ENCODE peak calls at places on chromosomes 1 and 21, in four cellular contexts. P is ovary, B is fibroblast of lung, W is left ventricle myocardium inferior. J is an unnamed sample.

GRCh38 chr1:183968386-183968785 is 69.1 kb downstream of the COLGALT2 start:
- DNase-seq in P (no peak), B (no peak), W (no peak), J (no peak)

GRCh38 chr1:147292635-147293251 is 50.3 kb downstream of the CHD1L start:
- DNase-seq in P (no peak), B (peak), W (no peak), J (peak)

GRCh38 chr21:27423906-27424595 is 457.2 kb upstream of the ADAMTS5 start:
- DNase-seq in P (no peak), B (peak), W (no peak), J (no peak)

GRCh38 chr1:93811646-93812045 is 67.4 kb downstream of the DNTTIP2 start:
- DNase-seq in P (no peak), B (peak), W (no peak), J (no peak)

GRCh38 chr1:197967066-197967465 is 49.9 kb downstream of the LHX9 start:
- DNase-seq in P (no peak), B (no peak), W (no peak), J (no peak)

GRCh38 chr21:33042812-33043211 is 17.1 kb downstream of the OLIG2 start:
- DNase-seq in P (no peak), B (peak), W (no peak), J (peak)

GRCh38 chr1:225360119-225360518 is 67.7 kb downstream of the LBR start:
- DNase-seq in P (no peak), B (no peak), W (no peak), J (no peak)

GRCh38 chr1:14689996-14690614 is 91.6 kb downstream of the KAZN start:
- DNase-seq in P (no peak), B (peak), W (no peak), J (no peak)

GRCh38 chr1:60670313-60670712 is 412.0 kb upstream of the NFIA start:
- DNase-seq in P (no peak), B (no peak), W (no peak), J (no peak)

GRCh38 chr1:3215198-3216045 is 146.4 kb downstream of the PRDM16 start:
- DNase-seq in P (no peak), B (no peak), W (no peak), J (no peak)

GRCh38 chr1:159867322-159868064 is 5.0 kb upstream of the VSIG8 start:
- DNase-seq in P (peak), B (no peak), W (no peak), J (no peak)

GRCh38 chr1:212967767-212968166 is 17.4 kb downstream of the VASH2 start:
- DNase-seq in P (no peak), B (peak), W (no peak), J (no peak)

GRCh38 chr1:211932581-211933010 is 102.0 kb upstream of the LPGAT1 start:
- DNase-seq in P (no peak), B (no peak), W (no peak), J (no peak)

GRCh38 chr1:157390646-157391045 is 161.7 kb downstream of the FCRL5 start:
- DNase-seq in P (no peak), B (peak), W (no peak), J (peak)

GRCh38 chr1:21935393-21935804 is 1.7 kb downstream of the HSPG2 start:
- DNase-seq in P (no peak), B (peak), W (no peak), J (no peak)
- H3K4me3 ChIP-seq in P (peak), B (peak), W (peak), J (peak)

GRCh38 chr1:32470991-32471694 is 6.3 kb downstream of the ZBTB8B start:
- DNase-seq in P (no peak), B (no peak), W (no peak), J (no peak)
- TF ChIP-seq CTCF in P (no peak), B (no peak), W (peak), J (peak)

GRCh38 chr1:180796897-180797296 is 115.8 kb upstream of the KIAA1614 start:
- DNase-seq in P (no peak), B (no peak), W (no peak), J (no peak)

GRCh38 chr1:180787628-180788307 is 124.9 kb upstream of the KIAA1614 start:
- DNase-seq in P (no peak), B (peak), W (no peak), J (no peak)

GRCh38 chr1:180789460-180789859 is 123.2 kb upstream of the KIAA1614 start:
- DNase-seq in P (no peak), B (no peak), W (no peak), J (no peak)

GRCh38 chr1:180791806-180792205 is 120.9 kb upstream of the KIAA1614 start:
- DNase-seq in P (no peak), B (peak), W (no peak), J (no peak)

DNA sequence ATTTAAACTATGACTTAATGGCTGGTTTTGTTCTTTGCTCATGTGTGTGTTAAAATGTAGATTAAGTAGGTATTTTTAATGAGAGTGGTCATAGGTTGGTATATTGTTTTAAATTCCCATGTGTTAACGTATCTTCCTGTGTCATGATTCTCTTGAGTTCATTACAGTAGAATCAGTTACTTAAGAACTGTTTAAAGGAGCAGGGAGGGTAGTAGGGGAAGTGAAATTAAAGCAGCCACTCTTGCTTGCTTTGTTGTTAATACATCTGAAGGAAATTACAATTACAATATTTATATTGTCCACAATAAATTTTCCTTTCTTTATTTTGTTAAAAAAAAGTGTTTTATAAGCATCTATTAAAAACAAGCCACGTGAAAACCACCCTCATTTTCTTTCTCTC is 119.2 kb upstream of the KIAA1614 start:
- DNase-seq in P (no peak), B (peak), W (no peak), J (no peak)
- H3K4me3 ChIP-seq in P (no peak), B (no peak), W (no peak), J (no peak)

DNA sequence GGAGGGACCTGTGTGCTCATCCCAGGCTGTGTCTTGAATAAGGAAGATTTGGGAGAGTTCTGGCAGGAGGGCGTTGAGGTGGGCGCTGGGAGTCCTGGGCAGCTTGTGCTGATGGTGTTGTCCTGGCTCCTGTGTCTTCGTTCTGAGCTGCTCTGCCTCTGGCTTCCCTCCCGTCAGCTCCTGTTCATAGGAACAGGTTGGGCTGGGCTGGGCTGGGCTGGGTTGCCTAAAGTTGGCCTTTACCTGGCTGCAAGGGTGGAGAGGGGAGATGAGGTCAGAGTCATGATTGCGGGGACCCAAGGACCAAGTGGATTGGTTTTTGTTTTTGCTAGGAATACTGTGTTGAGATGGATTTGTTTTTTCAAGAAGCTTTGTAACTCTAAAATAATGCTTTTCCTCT is 9.1 kb downstream of the NECAP2 start:
- DNase-seq in P (peak), B (no peak), W (no peak), J (no peak)
- TF ChIP-seq CTCF in P (no peak), B (no peak), W (no peak), J (no peak)

GRCh38 chr1:1434812-1435093 is 737 bp upstream of the VWA1 start:
- DNase-seq in P (no peak), B (no peak), W (no peak), J (no peak)
- H3K4me3 ChIP-seq in P (peak), B (no peak), W (peak), J (no peak)

GRCh38 chr1:208731976-208732821 is 488.0 kb upstream of the PLXNA2 start:
- DNase-seq in P (no peak), B (peak), W (no peak), J (no peak)

GRCh38 chr1:208741296-208741695 is 497.1 kb upstream of the PLXNA2 start:
- DNase-seq in P (no peak), B (no peak), W (no peak), J (no peak)

DNA sequence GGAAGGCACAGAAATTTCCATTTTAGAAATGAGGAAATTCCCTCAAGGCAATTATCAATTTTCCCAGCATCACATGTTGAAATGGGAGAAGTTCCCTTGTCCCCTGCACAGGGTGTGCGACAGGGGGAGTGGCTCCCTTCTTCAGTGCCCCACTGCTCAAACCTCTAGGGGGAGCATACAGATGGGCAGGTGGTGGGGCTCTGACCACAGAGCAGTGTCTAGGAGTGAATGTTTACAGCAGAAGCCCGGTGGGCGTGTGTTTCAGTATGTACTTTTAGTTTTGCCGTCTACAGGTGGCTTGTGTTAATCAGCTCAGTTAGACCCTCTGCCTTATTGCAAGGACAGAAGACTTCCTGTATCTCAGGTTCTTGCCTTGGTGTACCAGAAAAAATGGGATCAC is 493.7 kb upstream of the PLXNA2 start:
- DNase-seq in P (no peak), B (no peak), W (no peak), J (no peak)
- TF ChIP-seq CTCF in P (no peak), B (no peak), W (no peak), J (no peak)

GRCh38 chr1:35032384-35032739 is 617 bp upstream of the ZMYM6 start:
- DNase-seq in P (no peak), B (no peak), W (no peak), J (no peak)

GRCh38 chr1:35031103-35031452 is 667 bp downstream of the ZMYM6 start:
- DNase-seq in P (peak), B (peak), W (no peak), J (no peak)

GRCh38 chr1:35030338-35031102 is 1.2 kb downstream of the ZMYM6 start:
- DNase-seq in P (no peak), B (no peak), W (no peak), J (no peak)

GRCh38 chr1:35033346-35033745 is 1.6 kb upstream of the ZMYM6 start:
- DNase-seq in P (no peak), B (no peak), W (no peak), J (no peak)

DNA sequence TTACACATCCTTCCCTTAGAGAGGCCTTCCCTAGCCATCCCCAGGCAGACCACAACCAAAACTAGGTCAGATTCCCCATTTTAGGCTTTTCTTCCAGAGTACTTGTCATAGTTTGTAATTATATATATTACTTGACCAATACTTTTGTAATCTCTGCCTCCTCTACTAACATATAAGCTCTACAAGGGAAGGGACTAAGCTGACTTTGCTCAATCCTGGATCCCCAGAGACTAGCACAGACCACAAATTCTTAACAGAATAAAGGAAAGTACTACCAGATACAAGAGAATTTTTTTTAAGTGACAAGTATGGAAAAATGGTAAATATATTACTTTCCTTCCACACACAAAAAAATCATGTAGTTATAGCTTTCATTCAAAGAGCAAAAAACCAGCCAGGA is 2.0 kb downstream of the ZMYM6 start:
- DNase-seq in P (no peak), B (no peak), W (no peak), J (no peak)
- H3K4me3 ChIP-seq in P (no peak), B (peak), W (peak), J (peak)

GRCh38 chr1:236774926-236775325 is 20.2 kb upstream of the MTR start:
- DNase-seq in P (no peak), B (peak), W (no peak), J (no peak)
- TF ChIP-seq CTCF in P (no peak), B (peak), W (peak), J (peak)

GRCh38 chr1:151144474-151145157 is 1.8 kb downstream of the SEMA6C start:
- DNase-seq in P (no peak), B (peak), W (no peak), J (no peak)
- H3K4me3 ChIP-seq in P (peak), B (no peak), W (peak), J (no peak)

DNA sequence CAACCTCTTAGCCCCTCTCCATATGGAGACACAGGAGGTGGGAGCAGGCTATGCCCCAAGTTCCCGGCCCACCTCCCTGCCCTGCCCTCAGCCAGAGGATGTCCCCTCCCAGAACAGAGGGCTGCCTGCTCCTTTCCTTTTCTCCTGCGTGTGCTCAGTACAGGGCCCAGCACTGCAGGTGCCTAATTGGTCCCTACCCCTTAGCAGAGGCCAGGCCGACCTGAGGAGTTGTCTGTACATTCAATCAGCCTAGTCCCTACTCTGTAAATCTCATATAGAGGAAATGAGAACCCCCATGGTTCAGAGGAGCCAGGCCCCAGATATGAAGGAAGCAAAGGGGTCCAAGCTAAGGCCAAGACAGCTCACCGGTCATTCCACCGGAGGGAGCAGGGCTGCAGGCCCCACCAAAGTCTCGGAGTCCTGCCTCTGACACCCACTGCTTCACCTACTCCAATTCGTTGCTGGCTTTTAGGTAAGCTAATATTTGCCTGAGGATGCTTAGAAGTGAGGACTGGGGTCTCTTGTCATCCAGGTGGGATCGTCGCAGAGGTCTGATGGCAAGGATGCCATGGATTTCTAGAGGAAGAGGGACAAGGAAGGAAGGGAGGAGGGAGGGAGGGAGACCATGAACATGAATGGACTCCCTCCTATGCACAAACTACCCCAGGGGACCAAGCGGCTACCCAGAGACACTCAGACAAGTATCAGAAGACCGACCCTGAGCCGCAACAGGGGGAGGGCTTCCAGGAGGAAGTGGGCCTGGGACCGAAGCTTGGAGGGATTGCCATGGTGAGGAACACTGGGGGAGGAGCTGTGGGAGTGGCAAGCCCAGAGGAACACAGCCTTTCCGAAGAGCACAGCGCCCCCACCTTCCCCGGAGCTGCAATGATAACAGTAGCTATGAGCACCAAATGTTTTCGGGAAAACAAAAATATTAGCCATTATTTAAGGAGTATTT is 30.4 kb upstream of the FOXO6 start:
- DNase-seq in P (no peak), B (no peak), W (no peak), J (no peak)
- TF ChIP-seq CTCF in P (no peak), B (no peak), W (no peak), J (peak)